ENCODE peak calls at places on chromosomes 1 and 21, in five cellular contexts. One of them, this sample, is unnamed.

GRCh38 chr1:20291621-20292020 is 946 bp downstream of the VWA5B1 start:
- DNase-seq in CD4-positive, CD25-positive, alpha-beta regulatory T cell: peak
- DNase-seq in gastrocnemius medialis: no peak
- DNase-seq in Peyer's patch: no peak
- DNase-seq in fibroblast of mammary gland: no peak
- DNase-seq in this sample: no peak

GRCh38 chr1:206814716-206815341 is 42.5 kb upstream of the IL10 start:
- DNase-seq in CD4-positive, CD25-positive, alpha-beta regulatory T cell: no peak
- DNase-seq in gastrocnemius medialis: no peak
- DNase-seq in Peyer's patch: no peak
- DNase-seq in fibroblast of mammary gland: peak
- DNase-seq in this sample: no peak

GRCh38 chr1:172699111-172699510 is 40.2 kb downstream of the FASLG start:
- DNase-seq in CD4-positive, CD25-positive, alpha-beta regulatory T cell: peak
- DNase-seq in gastrocnemius medialis: no peak
- DNase-seq in Peyer's patch: peak
- DNase-seq in fibroblast of mammary gland: peak
- DNase-seq in this sample: peak

GRCh38 chr21:31446206-31446900 is 102.3 kb upstream of the TIAM1 start:
- DNase-seq in CD4-positive, CD25-positive, alpha-beta regulatory T cell: peak
- DNase-seq in gastrocnemius medialis: no peak
- DNase-seq in Peyer's patch: peak
- DNase-seq in fibroblast of mammary gland: no peak
- DNase-seq in this sample: peak

GRCh38 chr1:111372336-111372965 is 55.1 kb downstream of the OVGP1 start:
- DNase-seq in CD4-positive, CD25-positive, alpha-beta regulatory T cell: no peak
- DNase-seq in gastrocnemius medialis: no peak
- DNase-seq in Peyer's patch: no peak
- DNase-seq in fibroblast of mammary gland: no peak
- DNase-seq in this sample: no peak

GRCh38 chr21:42164064-42164789 is 54.7 kb upstream of the ABCG1 start:
- DNase-seq in CD4-positive, CD25-positive, alpha-beta regulatory T cell: peak
- DNase-seq in gastrocnemius medialis: peak
- DNase-seq in Peyer's patch: peak
- DNase-seq in fibroblast of mammary gland: no peak
- DNase-seq in this sample: no peak

GRCh38 chr21:44773291-44773932 is 28.2 kb downstream of the UBE2G2 start:
- DNase-seq in CD4-positive, CD25-positive, alpha-beta regulatory T cell: no peak
- DNase-seq in gastrocnemius medialis: no peak
- DNase-seq in Peyer's patch: no peak
- DNase-seq in fibroblast of mammary gland: no peak
- DNase-seq in this sample: no peak

GRCh38 chr1:68459091-68459490 is 9.3 kb upstream of the RPE65 start:
- DNase-seq in CD4-positive, CD25-positive, alpha-beta regulatory T cell: no peak
- DNase-seq in gastrocnemius medialis: no peak
- DNase-seq in Peyer's patch: no peak
- DNase-seq in fibroblast of mammary gland: no peak
- DNase-seq in this sample: no peak

GRCh38 chr1:93692983-93693591 is 11.4 kb upstream of the BCAR3 start:
- DNase-seq in CD4-positive, CD25-positive, alpha-beta regulatory T cell: peak
- DNase-seq in gastrocnemius medialis: no peak
- DNase-seq in Peyer's patch: peak
- DNase-seq in fibroblast of mammary gland: peak
- DNase-seq in this sample: no peak

GRCh38 chr1:77642196-77642595 is 40.3 kb downstream of the ZZZ3 start:
- DNase-seq in CD4-positive, CD25-positive, alpha-beta regulatory T cell: no peak
- DNase-seq in gastrocnemius medialis: no peak
- DNase-seq in Peyer's patch: no peak
- DNase-seq in fibroblast of mammary gland: no peak
- DNase-seq in this sample: no peak

GRCh38 chr1:209899948-209900347 is 38.1 kb upstream of the SYT14 start:
- DNase-seq in CD4-positive, CD25-positive, alpha-beta regulatory T cell: peak
- DNase-seq in gastrocnemius medialis: no peak
- DNase-seq in Peyer's patch: no peak
- DNase-seq in fibroblast of mammary gland: no peak
- DNase-seq in this sample: peak

GRCh38 chr1:50419192-50419906 is 3.9 kb downstream of the DMRTA2 start:
- DNase-seq in CD4-positive, CD25-positive, alpha-beta regulatory T cell: no peak
- DNase-seq in gastrocnemius medialis: no peak
- DNase-seq in Peyer's patch: no peak
- DNase-seq in fibroblast of mammary gland: no peak
- DNase-seq in this sample: no peak

GRCh38 chr1:245687636-245688535 is 533.1 kb downstream of the KIF26B start:
- DNase-seq in CD4-positive, CD25-positive, alpha-beta regulatory T cell: no peak
- DNase-seq in gastrocnemius medialis: no peak
- DNase-seq in Peyer's patch: no peak
- DNase-seq in fibroblast of mammary gland: no peak
- DNase-seq in this sample: no peak
- H3K4me3 ChIP-seq in CD4-positive, CD25-positive, alpha-beta regulatory T cell: no peak
- H3K4me3 ChIP-seq in gastrocnemius medialis: no peak
- H3K4me3 ChIP-seq in Peyer's patch: no peak
- H3K4me3 ChIP-seq in fibroblast of mammary gland: no peak
- H3K4me3 ChIP-seq in this sample: no peak

GRCh38 chr1:239386453-239387303 is at the start of gene CHRM3:
- DNase-seq in CD4-positive, CD25-positive, alpha-beta regulatory T cell: no peak
- DNase-seq in gastrocnemius medialis: no peak
- DNase-seq in Peyer's patch: no peak
- DNase-seq in fibroblast of mammary gland: no peak
- DNase-seq in this sample: no peak
- H3K4me3 ChIP-seq in CD4-positive, CD25-positive, alpha-beta regulatory T cell: no peak
- H3K4me3 ChIP-seq in gastrocnemius medialis: peak
- H3K4me3 ChIP-seq in Peyer's patch: peak
- H3K4me3 ChIP-seq in fibroblast of mammary gland: no peak
- H3K4me3 ChIP-seq in this sample: no peak

GRCh38 chr1:116033322-116033721 is 57.0 kb downstream of the SLC22A15 start:
- DNase-seq in CD4-positive, CD25-positive, alpha-beta regulatory T cell: no peak
- DNase-seq in gastrocnemius medialis: no peak
- DNase-seq in Peyer's patch: no peak
- DNase-seq in fibroblast of mammary gland: no peak
- DNase-seq in this sample: no peak
- H3K4me3 ChIP-seq in CD4-positive, CD25-positive, alpha-beta regulatory T cell: no peak
- H3K4me3 ChIP-seq in gastrocnemius medialis: no peak
- H3K4me3 ChIP-seq in Peyer's patch: no peak
- H3K4me3 ChIP-seq in fibroblast of mammary gland: no peak
- H3K4me3 ChIP-seq in this sample: no peak

DNA sequence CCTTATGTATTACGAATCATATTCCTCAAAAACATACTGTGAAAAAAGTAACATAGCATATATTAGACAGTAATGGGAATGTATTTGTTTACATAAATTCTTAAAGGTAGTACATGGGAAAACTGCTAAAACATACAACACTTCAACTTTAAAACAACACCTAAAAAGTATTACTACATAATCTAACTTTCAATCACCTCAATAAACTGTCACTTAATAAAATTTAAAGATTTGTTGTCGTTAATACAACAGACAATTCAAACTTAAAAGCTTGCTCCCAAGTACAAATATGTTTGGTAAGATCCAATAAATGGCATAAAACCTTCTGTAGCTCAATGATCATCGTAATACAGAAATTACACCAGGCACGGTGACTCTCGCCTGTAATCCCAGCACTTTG is 3.7 kb downstream of the ARID4B start:
- DNase-seq in CD4-positive, CD25-positive, alpha-beta regulatory T cell: no peak
- DNase-seq in gastrocnemius medialis: no peak
- DNase-seq in Peyer's patch: no peak
- DNase-seq in fibroblast of mammary gland: no peak
- DNase-seq in this sample: no peak
- H3K4me3 ChIP-seq in CD4-positive, CD25-positive, alpha-beta regulatory T cell: peak
- H3K4me3 ChIP-seq in gastrocnemius medialis: no peak
- H3K4me3 ChIP-seq in Peyer's patch: no peak
- H3K4me3 ChIP-seq in fibroblast of mammary gland: no peak
- H3K4me3 ChIP-seq in this sample: no peak

DNA sequence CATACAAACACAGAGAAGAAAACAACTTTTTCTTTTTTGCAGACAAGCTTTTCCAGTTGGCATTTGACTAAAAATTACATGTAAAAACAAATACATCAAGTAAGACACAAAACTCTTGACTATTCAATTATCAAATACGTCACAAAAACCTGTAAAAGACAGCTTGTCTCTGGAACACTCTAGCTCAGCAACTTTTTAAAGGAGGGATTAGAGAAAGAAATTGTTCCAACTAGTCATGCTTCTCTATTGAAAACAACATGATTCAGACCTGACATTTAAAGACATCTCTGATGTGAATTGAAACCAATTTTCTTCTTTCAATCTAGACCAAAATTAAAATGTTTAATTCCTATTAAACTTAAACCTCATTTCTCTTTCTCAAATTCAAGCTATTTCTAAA is 30.3 kb downstream of the SMYD3 start:
- DNase-seq in CD4-positive, CD25-positive, alpha-beta regulatory T cell: peak
- DNase-seq in gastrocnemius medialis: no peak
- DNase-seq in Peyer's patch: no peak
- DNase-seq in fibroblast of mammary gland: peak
- DNase-seq in this sample: no peak
- H3K4me3 ChIP-seq in CD4-positive, CD25-positive, alpha-beta regulatory T cell: no peak
- H3K4me3 ChIP-seq in gastrocnemius medialis: no peak
- H3K4me3 ChIP-seq in Peyer's patch: no peak
- H3K4me3 ChIP-seq in fibroblast of mammary gland: no peak
- H3K4me3 ChIP-seq in this sample: no peak

GRCh38 chr1:247110627-247111258 is 6.6 kb upstream of the ZNF669 start:
- DNase-seq in CD4-positive, CD25-positive, alpha-beta regulatory T cell: peak
- DNase-seq in gastrocnemius medialis: no peak
- DNase-seq in Peyer's patch: no peak
- DNase-seq in fibroblast of mammary gland: peak
- DNase-seq in this sample: no peak
- H3K4me3 ChIP-seq in CD4-positive, CD25-positive, alpha-beta regulatory T cell: peak
- H3K4me3 ChIP-seq in gastrocnemius medialis: peak
- H3K4me3 ChIP-seq in Peyer's patch: peak
- H3K4me3 ChIP-seq in fibroblast of mammary gland: peak
- H3K4me3 ChIP-seq in this sample: no peak